ENCODE peak calls at places on chromosomes 3 and 15, in eight cellular contexts. One of them, this sample, is unnamed.

GRCh38 chr15:78103406-78104118 is 11.2 kb downstream of the SH2D7 start:
- DNase-seq in CD8-positive, alpha-beta memory T cell: peak; percentile 40
- DNase-seq in substantia nigra: no peak
- DNase-seq in kidney: no peak
- DNase-seq in cardiac muscle cell: no peak
- DNase-seq in MM.1S: peak; percentile 38
- DNase-seq in trophoblast cell: peak; percentile 74
- DNase-seq in A549: no peak
- DNase-seq in this sample: peak; percentile 61

GRCh38 chr15:79031201-79031600 is 59.4 kb downstream of the RASGRF1 start:
- DNase-seq in substantia nigra: no peak
- DNase-seq in kidney: peak; percentile 65
- DNase-seq in CD8-positive, alpha-beta memory T cell: no peak
- DNase-seq in trophoblast cell: no peak
- DNase-seq in cardiac muscle cell: no peak
- DNase-seq in MM.1S: no peak
- DNase-seq in A549: no peak
- DNase-seq in this sample: no peak

GRCh38 chr3:23819599-23820360 is 14.0 kb downstream of the UBE2E1 start:
- DNase-seq in cardiac muscle cell: no peak
- DNase-seq in A549: no peak
- DNase-seq in trophoblast cell: no peak
- DNase-seq in MM.1S: no peak
- DNase-seq in CD8-positive, alpha-beta memory T cell: no peak
- DNase-seq in kidney: no peak
- DNase-seq in substantia nigra: peak; percentile 5
- DNase-seq in this sample: no peak

GRCh38 chr3:34419801-34420200 is 621.4 kb downstream of the PDCD6IP start:
- DNase-seq in substantia nigra: no peak
- DNase-seq in kidney: no peak
- DNase-seq in A549: peak; percentile 11
- DNase-seq in CD8-positive, alpha-beta memory T cell: no peak
- DNase-seq in cardiac muscle cell: no peak
- DNase-seq in MM.1S: peak; percentile 30
- DNase-seq in trophoblast cell: peak; percentile 16
- DNase-seq in this sample: no peak

GRCh38 chr3:71114610-71115009 is 468.9 kb downstream of the FOXP1 start:
- DNase-seq in cardiac muscle cell: no peak
- DNase-seq in trophoblast cell: no peak
- DNase-seq in substantia nigra: no peak
- DNase-seq in CD8-positive, alpha-beta memory T cell: no peak
- DNase-seq in A549: no peak
- DNase-seq in MM.1S: no peak
- DNase-seq in kidney: no peak
- DNase-seq in this sample: no peak

GRCh38 chr3:158731938-158732855 is at the start of gene RARRES1:
- DNase-seq in substantia nigra: no peak
- DNase-seq in trophoblast cell: peak; percentile 59
- DNase-seq in kidney: peak; percentile 90
- DNase-seq in MM.1S: no peak
- DNase-seq in CD8-positive, alpha-beta memory T cell: peak; percentile 5
- DNase-seq in A549: peak; percentile 70
- DNase-seq in cardiac muscle cell: peak; percentile 79
- DNase-seq in this sample: peak; percentile 85

GRCh38 chr3:78258798-78259197 is 1218.9 kb downstream of the ROBO2 start:
- DNase-seq in CD8-positive, alpha-beta memory T cell: no peak
- DNase-seq in A549: no peak
- DNase-seq in kidney: no peak
- DNase-seq in trophoblast cell: peak; percentile 91
- DNase-seq in MM.1S: no peak
- DNase-seq in substantia nigra: no peak
- DNase-seq in cardiac muscle cell: peak; percentile 81
- DNase-seq in this sample: no peak

GRCh38 chr3:192935441-192935840 is 17.8 kb upstream of the MB21D2 start:
- DNase-seq in cardiac muscle cell: no peak
- DNase-seq in substantia nigra: no peak
- DNase-seq in trophoblast cell: no peak
- DNase-seq in MM.1S: no peak
- DNase-seq in CD8-positive, alpha-beta memory T cell: no peak
- DNase-seq in kidney: no peak
- DNase-seq in A549: no peak
- DNase-seq in this sample: no peak

GRCh38 chr15:63583027-63583426 is 14.2 kb upstream of the FBXL22 start:
- DNase-seq in CD8-positive, alpha-beta memory T cell: no peak
- DNase-seq in trophoblast cell: no peak
- DNase-seq in A549: peak; percentile 34
- DNase-seq in cardiac muscle cell: peak; percentile 26
- DNase-seq in substantia nigra: no peak
- DNase-seq in kidney: no peak
- DNase-seq in MM.1S: no peak
- DNase-seq in this sample: no peak

GRCh38 chr3:12444582-12445468 is 39.5 kb upstream of the TSEN2 start:
- DNase-seq in cardiac muscle cell: peak; percentile 67
- DNase-seq in CD8-positive, alpha-beta memory T cell: no peak
- DNase-seq in trophoblast cell: peak; percentile 94
- DNase-seq in kidney: no peak
- DNase-seq in A549: peak; percentile 44
- DNase-seq in substantia nigra: no peak
- DNase-seq in MM.1S: no peak
- DNase-seq in this sample: no peak

GRCh38 chr15:40368701-40369473 is 10.9 kb downstream of the DISP2 start:
- DNase-seq in MM.1S: no peak
- DNase-seq in substantia nigra: no peak
- DNase-seq in A549: no peak
- DNase-seq in kidney: no peak
- DNase-seq in CD8-positive, alpha-beta memory T cell: no peak
- DNase-seq in trophoblast cell: no peak
- DNase-seq in cardiac muscle cell: no peak
- DNase-seq in this sample: no peak

GRCh38 chr3:146432066-146432465 is 37.3 kb downstream of the PLSCR2 start:
- DNase-seq in substantia nigra: no peak
- DNase-seq in kidney: no peak
- DNase-seq in MM.1S: no peak
- DNase-seq in CD8-positive, alpha-beta memory T cell: no peak
- DNase-seq in cardiac muscle cell: no peak
- DNase-seq in A549: no peak
- DNase-seq in trophoblast cell: no peak
- DNase-seq in this sample: no peak

GRCh38 chr3:72310028-72310987 is 525.4 kb upstream of the PROK2 start:
- DNase-seq in CD8-positive, alpha-beta memory T cell: no peak
- DNase-seq in MM.1S: peak; percentile 71
- DNase-seq in substantia nigra: no peak
- DNase-seq in cardiac muscle cell: peak; percentile 51
- DNase-seq in A549: no peak
- DNase-seq in trophoblast cell: peak; percentile 8
- DNase-seq in kidney: peak; percentile 85
- DNase-seq in this sample: no peak

GRCh38 chr3:31581660-31582059 is 48.9 kb downstream of the STT3B start:
- DNase-seq in substantia nigra: no peak
- DNase-seq in kidney: no peak
- DNase-seq in cardiac muscle cell: no peak
- DNase-seq in CD8-positive, alpha-beta memory T cell: no peak
- DNase-seq in A549: no peak
- DNase-seq in trophoblast cell: no peak
- DNase-seq in MM.1S: no peak
- DNase-seq in this sample: no peak

GRCh38 chr15:31300981-31301686 is 25.5 kb upstream of the KLF13 start:
- DNase-seq in trophoblast cell: no peak
- DNase-seq in substantia nigra: no peak
- DNase-seq in kidney: peak; percentile 72
- DNase-seq in A549: no peak
- DNase-seq in CD8-positive, alpha-beta memory T cell: no peak
- DNase-seq in cardiac muscle cell: no peak
- DNase-seq in MM.1S: no peak
- DNase-seq in this sample: peak; percentile 71
- H3K27ac ChIP-seq in trophoblast cell: no peak overlapping the region
- H3K27ac ChIP-seq in substantia nigra: peak overlapping the region; percentile 97
- H3K27ac ChIP-seq in kidney: no peak overlapping the region
- H3K27ac ChIP-seq in A549: peak overlapping the region; percentile 72
- H3K27ac ChIP-seq in CD8-positive, alpha-beta memory T cell: no peak overlapping the region
- H3K27ac ChIP-seq in cardiac muscle cell: no peak overlapping the region
- H3K27ac ChIP-seq in MM.1S: no peak overlapping the region
- H3K27ac ChIP-seq in this sample: no peak overlapping the region

GRCh38 chr15:62465173-62465572 is 300.1 kb upstream of the C2CD4B start:
- DNase-seq in A549: no peak
- DNase-seq in MM.1S: no peak
- DNase-seq in cardiac muscle cell: no peak
- DNase-seq in kidney: no peak
- DNase-seq in CD8-positive, alpha-beta memory T cell: no peak
- DNase-seq in substantia nigra: no peak
- DNase-seq in trophoblast cell: no peak
- DNase-seq in this sample: no peak
- H3K27ac ChIP-seq in A549: no peak overlapping the region
- H3K27ac ChIP-seq in MM.1S: no peak overlapping the region
- H3K27ac ChIP-seq in cardiac muscle cell: no peak overlapping the region
- H3K27ac ChIP-seq in kidney: no peak overlapping the region
- H3K27ac ChIP-seq in CD8-positive, alpha-beta memory T cell: no peak overlapping the region
- H3K27ac ChIP-seq in substantia nigra: no peak overlapping the region
- H3K27ac ChIP-seq in trophoblast cell: peak overlapping the region; percentile 75
- H3K27ac ChIP-seq in this sample: no peak overlapping the region

GRCh38 chr3:99899603-99900002 is 81.9 kb downstream of the CMSS1 start:
- DNase-seq in cardiac muscle cell: no peak
- DNase-seq in MM.1S: no peak
- DNase-seq in CD8-positive, alpha-beta memory T cell: no peak
- DNase-seq in substantia nigra: no peak
- DNase-seq in trophoblast cell: peak; percentile 24
- DNase-seq in A549: no peak
- DNase-seq in kidney: no peak
- DNase-seq in this sample: no peak

GRCh38 chr3:99895106-99895705 is 77.5 kb downstream of the CMSS1 start:
- DNase-seq in substantia nigra: no peak
- DNase-seq in trophoblast cell: no peak
- DNase-seq in kidney: no peak
- DNase-seq in MM.1S: no peak
- DNase-seq in CD8-positive, alpha-beta memory T cell: no peak
- DNase-seq in cardiac muscle cell: no peak
- DNase-seq in A549: no peak
- DNase-seq in this sample: no peak

GRCh38 chr3:99900248-99900647 is 82.6 kb downstream of the CMSS1 start:
- DNase-seq in A549: no peak
- DNase-seq in MM.1S: no peak
- DNase-seq in trophoblast cell: no peak
- DNase-seq in substantia nigra: no peak
- DNase-seq in cardiac muscle cell: no peak
- DNase-seq in CD8-positive, alpha-beta memory T cell: no peak
- DNase-seq in kidney: no peak
- DNase-seq in this sample: no peak

GRCh38 chr3:99895706-99896441 is 78.2 kb downstream of the CMSS1 start:
- DNase-seq in CD8-positive, alpha-beta memory T cell: no peak
- DNase-seq in trophoblast cell: peak; percentile 68
- DNase-seq in A549: peak; percentile 48
- DNase-seq in cardiac muscle cell: peak; percentile 76
- DNase-seq in kidney: no peak
- DNase-seq in MM.1S: no peak
- DNase-seq in substantia nigra: no peak
- DNase-seq in this sample: no peak

GRCh38 chr3:99896482-99896881 is 78.8 kb downstream of the CMSS1 start:
- DNase-seq in MM.1S: no peak
- DNase-seq in trophoblast cell: no peak
- DNase-seq in substantia nigra: no peak
- DNase-seq in kidney: no peak
- DNase-seq in cardiac muscle cell: no peak
- DNase-seq in A549: no peak
- DNase-seq in CD8-positive, alpha-beta memory T cell: no peak
- DNase-seq in this sample: no peak
- H3K27ac ChIP-seq in MM.1S: no peak overlapping the region
- H3K27ac ChIP-seq in trophoblast cell: peak overlapping the region; percentile 39
- H3K27ac ChIP-seq in substantia nigra: no peak overlapping the region
- H3K27ac ChIP-seq in kidney: no peak overlapping the region
- H3K27ac ChIP-seq in cardiac muscle cell: no peak overlapping the region
- H3K27ac ChIP-seq in A549: peak overlapping the region; percentile 62
- H3K27ac ChIP-seq in CD8-positive, alpha-beta memory T cell: no peak overlapping the region
- H3K27ac ChIP-seq in this sample: no peak overlapping the region

GRCh38 chr15:31403096-31403495 is 76.5 kb downstream of the KLF13 start:
- DNase-seq in substantia nigra: no peak
- DNase-seq in MM.1S: no peak
- DNase-seq in cardiac muscle cell: no peak
- DNase-seq in A549: no peak
- DNase-seq in trophoblast cell: no peak
- DNase-seq in kidney: no peak
- DNase-seq in CD8-positive, alpha-beta memory T cell: no peak
- DNase-seq in this sample: no peak
- H3K27ac ChIP-seq in substantia nigra: no peak overlapping the region
- H3K27ac ChIP-seq in MM.1S: no peak overlapping the region
- H3K27ac ChIP-seq in cardiac muscle cell: no peak overlapping the region
- H3K27ac ChIP-seq in A549: no peak overlapping the region
- H3K27ac ChIP-seq in trophoblast cell: no peak overlapping the region
- H3K27ac ChIP-seq in kidney: peak overlapping the region; percentile 54
- H3K27ac ChIP-seq in CD8-positive, alpha-beta memory T cell: no peak overlapping the region
- H3K27ac ChIP-seq in this sample: peak overlapping the region; percentile 68

GRCh38 chr15:71329041-71329440 is 213.8 kb downstream of the THSD4 start:
- DNase-seq in MM.1S: no peak
- DNase-seq in CD8-positive, alpha-beta memory T cell: no peak
- DNase-seq in A549: no peak
- DNase-seq in substantia nigra: no peak
- DNase-seq in kidney: peak; percentile 91
- DNase-seq in trophoblast cell: peak; percentile 60
- DNase-seq in cardiac muscle cell: peak; percentile 50
- DNase-seq in this sample: no peak
- H3K27ac ChIP-seq in MM.1S: no peak overlapping the region
- H3K27ac ChIP-seq in CD8-positive, alpha-beta memory T cell: no peak overlapping the region
- H3K27ac ChIP-seq in A549: peak overlapping the region; percentile 3
- H3K27ac ChIP-seq in substantia nigra: no peak overlapping the region
- H3K27ac ChIP-seq in kidney: peak overlapping the region; percentile 90
- H3K27ac ChIP-seq in trophoblast cell: no peak overlapping the region
- H3K27ac ChIP-seq in cardiac muscle cell: no peak overlapping the region
- H3K27ac ChIP-seq in this sample: peak overlapping the region; percentile 51